ENCODE peak calls at places on chromosomes 2 and 18, in nine cellular contexts. One of them, this sample, is unnamed.

GRCh38 chr2:69734040-69734611 is 7.8 kb upstream of the ANXA4 start:
- DNase-seq in CD14-positive monocyte: no peak
- DNase-seq in ELR: no peak
- DNase-seq in choroid plexus epithelial cell: no peak
- DNase-seq in NCI-H1092: no peak
- DNase-seq in ACHN: peak; percentile 20
- DNase-seq in H9: no peak
- DNase-seq in T-helper 17 cell: no peak
- DNase-seq in mesothelial cell of epicardium: no peak
- DNase-seq in this sample: peak; percentile 66

GRCh38 chr2:239814917-239815637 is 210.1 kb downstream of the NDUFA10 start:
- DNase-seq in ACHN: no peak
- DNase-seq in mesothelial cell of epicardium: peak; percentile 13
- DNase-seq in CD14-positive monocyte: peak; percentile 35
- DNase-seq in T-helper 17 cell: no peak
- DNase-seq in ELR: no peak
- DNase-seq in choroid plexus epithelial cell: no peak
- DNase-seq in NCI-H1092: peak; percentile 19
- DNase-seq in H9: no peak
- DNase-seq in this sample: no peak

GRCh38 chr2:218691234-218691633 is 19.3 kb downstream of the STK36 start:
- DNase-seq in ACHN: no peak
- DNase-seq in ELR: peak; percentile 29
- DNase-seq in CD14-positive monocyte: no peak
- DNase-seq in H9: no peak
- DNase-seq in mesothelial cell of epicardium: no peak
- DNase-seq in T-helper 17 cell: no peak
- DNase-seq in NCI-H1092: no peak
- DNase-seq in choroid plexus epithelial cell: peak; percentile 16
- DNase-seq in this sample: peak; percentile 17

GRCh38 chr2:209773377-209773776 is 1.7 kb downstream of the UNC80 start:
- DNase-seq in choroid plexus epithelial cell: no peak
- DNase-seq in ELR: no peak
- DNase-seq in T-helper 17 cell: no peak
- DNase-seq in H9: no peak
- DNase-seq in mesothelial cell of epicardium: no peak
- DNase-seq in CD14-positive monocyte: no peak
- DNase-seq in NCI-H1092: no peak
- DNase-seq in ACHN: no peak
- DNase-seq in this sample: no peak

GRCh38 chr2:212595036-212595654 is 56.5 kb upstream of the ERBB4 start:
- DNase-seq in mesothelial cell of epicardium: no peak
- DNase-seq in NCI-H1092: no peak
- DNase-seq in T-helper 17 cell: no peak
- DNase-seq in choroid plexus epithelial cell: peak; percentile 56
- DNase-seq in ELR: peak; percentile 64
- DNase-seq in CD14-positive monocyte: no peak
- DNase-seq in ACHN: peak; percentile 24
- DNase-seq in H9: no peak
- DNase-seq in this sample: peak; percentile 4

GRCh38 chr2:96762529-96763253 is 2.0 kb downstream of the CNNM4 start:
- DNase-seq in T-helper 17 cell: no peak
- DNase-seq in NCI-H1092: no peak
- DNase-seq in ACHN: no peak
- DNase-seq in mesothelial cell of epicardium: no peak
- DNase-seq in choroid plexus epithelial cell: no peak
- DNase-seq in ELR: peak; percentile 10
- DNase-seq in H9: peak; percentile 66
- DNase-seq in CD14-positive monocyte: no peak
- DNase-seq in this sample: peak; percentile 22

GRCh38 chr2:74405994-74406583 is 15.3 kb downstream of the C2orf81 start:
- DNase-seq in NCI-H1092: no peak
- DNase-seq in T-helper 17 cell: no peak
- DNase-seq in choroid plexus epithelial cell: no peak
- DNase-seq in ACHN: peak; percentile 46
- DNase-seq in H9: no peak
- DNase-seq in mesothelial cell of epicardium: no peak
- DNase-seq in CD14-positive monocyte: no peak
- DNase-seq in ELR: peak; percentile 77
- DNase-seq in this sample: peak; percentile 62

GRCh38 chr2:10444463-10444862 is 3.7 kb downstream of the ODC1 start:
- DNase-seq in CD14-positive monocyte: no peak
- DNase-seq in choroid plexus epithelial cell: no peak
- DNase-seq in ELR: peak; percentile 64
- DNase-seq in mesothelial cell of epicardium: no peak
- DNase-seq in NCI-H1092: no peak
- DNase-seq in T-helper 17 cell: no peak
- DNase-seq in H9: no peak
- DNase-seq in ACHN: no peak
- DNase-seq in this sample: no peak

GRCh38 chr2:236667526-236667925 is 97.9 kb downstream of the ACKR3 start:
- DNase-seq in ACHN: no peak
- DNase-seq in T-helper 17 cell: no peak
- DNase-seq in mesothelial cell of epicardium: no peak
- DNase-seq in choroid plexus epithelial cell: no peak
- DNase-seq in ELR: no peak
- DNase-seq in H9: no peak
- DNase-seq in CD14-positive monocyte: no peak
- DNase-seq in NCI-H1092: no peak
- DNase-seq in this sample: no peak

GRCh38 chr2:80687524-80687923 is 383.0 kb upstream of the LRRTM1 start:
- DNase-seq in choroid plexus epithelial cell: no peak
- DNase-seq in ELR: no peak
- DNase-seq in H9: no peak
- DNase-seq in mesothelial cell of epicardium: no peak
- DNase-seq in CD14-positive monocyte: no peak
- DNase-seq in T-helper 17 cell: no peak
- DNase-seq in NCI-H1092: no peak
- DNase-seq in ACHN: no peak
- DNase-seq in this sample: no peak

GRCh38 chr2:181575024-181575649 is 81.8 kb downstream of the CERKL start:
- DNase-seq in T-helper 17 cell: no peak
- DNase-seq in mesothelial cell of epicardium: no peak
- DNase-seq in ACHN: no peak
- DNase-seq in NCI-H1092: no peak
- DNase-seq in choroid plexus epithelial cell: no peak
- DNase-seq in H9: no peak
- DNase-seq in ELR: no peak
- DNase-seq in CD14-positive monocyte: no peak
- DNase-seq in this sample: no peak

GRCh38 chr2:71669628-71670429 is 216.5 kb downstream of the DYSF start:
- DNase-seq in T-helper 17 cell: no peak
- DNase-seq in ACHN: no peak
- DNase-seq in CD14-positive monocyte: no peak
- DNase-seq in choroid plexus epithelial cell: no peak
- DNase-seq in ELR: no peak
- DNase-seq in mesothelial cell of epicardium: peak; percentile 34
- DNase-seq in H9: peak; percentile 11
- DNase-seq in NCI-H1092: no peak
- DNase-seq in this sample: no peak

GRCh38 chr2:230920167-230920566 is 4.9 kb downstream of the GPR55 start:
- DNase-seq in CD14-positive monocyte: no peak
- DNase-seq in ELR: no peak
- DNase-seq in T-helper 17 cell: no peak
- DNase-seq in mesothelial cell of epicardium: no peak
- DNase-seq in ACHN: no peak
- DNase-seq in NCI-H1092: no peak
- DNase-seq in H9: peak; percentile 2
- DNase-seq in choroid plexus epithelial cell: no peak
- DNase-seq in this sample: no peak

GRCh38 chr2:119142822-119143221 is 15.7 kb downstream of the C1QL2 start:
- DNase-seq in ACHN: no peak
- DNase-seq in NCI-H1092: no peak
- DNase-seq in CD14-positive monocyte: no peak
- DNase-seq in T-helper 17 cell: no peak
- DNase-seq in H9: no peak
- DNase-seq in choroid plexus epithelial cell: no peak
- DNase-seq in ELR: no peak
- DNase-seq in mesothelial cell of epicardium: no peak
- DNase-seq in this sample: no peak

GRCh38 chr2:227862741-227863588 is 8.5 kb upstream of the DAW1 start:
- DNase-seq in H9: peak; percentile 66
- DNase-seq in ACHN: peak; percentile 95
- DNase-seq in ELR: peak; percentile 93
- DNase-seq in mesothelial cell of epicardium: no peak
- DNase-seq in NCI-H1092: no peak
- DNase-seq in T-helper 17 cell: no peak
- DNase-seq in CD14-positive monocyte: no peak
- DNase-seq in choroid plexus epithelial cell: peak; percentile 90
- DNase-seq in this sample: peak; percentile 99

GRCh38 chr18:79690071-79690470 is 10.5 kb downstream of the CTDP1 start:
- DNase-seq in CD14-positive monocyte: no peak
- DNase-seq in ACHN: no peak
- DNase-seq in T-helper 17 cell: no peak
- DNase-seq in NCI-H1092: no peak
- DNase-seq in mesothelial cell of epicardium: no peak
- DNase-seq in ELR: no peak
- DNase-seq in H9: no peak
- DNase-seq in choroid plexus epithelial cell: no peak
- DNase-seq in this sample: no peak

GRCh38 chr18:76447268-76447890 is 47.7 kb downstream of the ZNF516 start:
- DNase-seq in T-helper 17 cell: no peak
- DNase-seq in CD14-positive monocyte: no peak
- DNase-seq in H9: no peak
- DNase-seq in NCI-H1092: no peak
- DNase-seq in mesothelial cell of epicardium: no peak
- DNase-seq in ACHN: no peak
- DNase-seq in choroid plexus epithelial cell: no peak
- DNase-seq in ELR: no peak
- DNase-seq in this sample: no peak

GRCh38 chr2:70984576-70985282 is 6.3 kb downstream of the ANKRD53 start:
- DNase-seq in ELR: peak; percentile 50
- DNase-seq in choroid plexus epithelial cell: peak; percentile 58
- DNase-seq in T-helper 17 cell: peak; percentile 76
- DNase-seq in H9: peak; percentile 83
- DNase-seq in ACHN: no peak
- DNase-seq in mesothelial cell of epicardium: peak; percentile 76
- DNase-seq in CD14-positive monocyte: no peak
- DNase-seq in NCI-H1092: no peak
- DNase-seq in this sample: peak; percentile 38

GRCh38 chr18:75003089-75003488 is 205.8 kb downstream of the PTGR3 start:
- DNase-seq in H9: no peak
- DNase-seq in ELR: no peak
- DNase-seq in T-helper 17 cell: no peak
- DNase-seq in NCI-H1092: no peak
- DNase-seq in choroid plexus epithelial cell: peak; percentile 6
- DNase-seq in mesothelial cell of epicardium: no peak
- DNase-seq in ACHN: no peak
- DNase-seq in CD14-positive monocyte: no peak
- DNase-seq in this sample: peak; percentile 76

GRCh38 chr2:202161106-202161836 is 77.1 kb downstream of the SUMO1 start:
- DNase-seq in mesothelial cell of epicardium: no peak
- DNase-seq in choroid plexus epithelial cell: peak; percentile 33
- DNase-seq in ACHN: no peak
- DNase-seq in ELR: peak; percentile 54
- DNase-seq in NCI-H1092: no peak
- DNase-seq in T-helper 17 cell: no peak
- DNase-seq in H9: no peak
- DNase-seq in CD14-positive monocyte: no peak
- DNase-seq in this sample: no peak

GRCh38 chr2:144516417-144516980 is 3.4 kb downstream of the ZEB2 start:
- DNase-seq in H9: no peak
- DNase-seq in T-helper 17 cell: no peak
- DNase-seq in ACHN: peak; percentile 50
- DNase-seq in ELR: peak; percentile 73
- DNase-seq in NCI-H1092: no peak
- DNase-seq in CD14-positive monocyte: no peak
- DNase-seq in choroid plexus epithelial cell: no peak
- DNase-seq in mesothelial cell of epicardium: no peak
- DNase-seq in this sample: no peak

This sample was measured in cardiac fibroblast.